ENCODE peak calls at places on chromosomes 3 and 15, in ten cellular contexts. V, J, N, I, Q, A, K, R, E and L are unnamed samples.

GRCh38 chr15:40029979-40030893 is 8.7 kb downstream of the SRP14 start:
- DNase-seq in I (no peak), R (no peak), V (peak), K (peak), Q (no peak), N (no peak), E (no peak), A (no peak), J (no peak), L (peak)

GRCh38 chr3:63405882-63406281 is 127.8 kb downstream of the SYNPR start:
- DNase-seq in V (no peak), E (no peak), Q (no peak), I (no peak), R (no peak), J (no peak), K (no peak), A (no peak), N (no peak), L (no peak)

GRCh38 chr15:88624971-88625290 is 3.8 kb downstream of the AEN start:
- DNase-seq in A (no peak), V (no peak), J (no peak), N (no peak), K (no peak), R (no peak), Q (no peak), I (no peak), E (no peak), L (no peak)

GRCh38 chr3:157611176-157611575 is 108.0 kb upstream of the VEPH1 start:
- DNase-seq in V (no peak), N (no peak), E (no peak), Q (no peak), A (no peak), K (no peak), I (no peak), J (no peak), R (no peak), L (no peak)

GRCh38 chr15:88018865-88019626 is 237.5 kb downstream of the NTRK3 start:
- DNase-seq in Q (no peak), J (no peak), V (peak), R (no peak), A (no peak), N (peak), I (no peak), K (peak), E (no peak), L (no peak)

GRCh38 chr3:161920196-161920595 is 423.6 kb downstream of the OTOL1 start:
- DNase-seq in K (peak), J (no peak), V (no peak), E (no peak), R (no peak), N (no peak), I (no peak), Q (no peak), A (no peak), L (no peak)

GRCh38 chr15:92903588-92903955 is 3.4 kb downstream of the CHD2 start:
- DNase-seq in E (no peak), N (no peak), R (no peak), A (no peak), V (no peak), K (no peak), J (no peak), Q (no peak), I (no peak), L (no peak)

GRCh38 chr3:184924547-184924946 is 112.6 kb downstream of the VPS8 start:
- DNase-seq in I (no peak), E (no peak), N (no peak), V (no peak), Q (no peak), K (no peak), A (no peak), J (no peak), R (no peak), L (no peak)

GRCh38 chr3:172138792-172139507 is 99.6 kb downstream of the FNDC3B start:
- DNase-seq in N (no peak), E (no peak), Q (peak), I (no peak), V (no peak), J (peak), K (peak), R (no peak), A (no peak), L (peak)

GRCh38 chr15:64507293-64507802 is 47.0 kb downstream of the ZNF609 start:
- DNase-seq in E (peak), K (peak), J (peak), R (peak), Q (peak), A (no peak), I (peak), N (peak), V (peak), L (peak)

GRCh38 chr3:133573054-133573628 is 345 bp upstream of the CDV3 start:
- DNase-seq in I (peak), E (peak), Q (peak), J (peak), R (peak), V (peak), K (peak), N (peak), A (peak), L (peak)

GRCh38 chr3:105359098-105359762 is 7.5 kb upstream of the ALCAM start:
- DNase-seq in N (peak), R (no peak), J (no peak), V (no peak), E (no peak), K (peak), I (no peak), Q (no peak), A (no peak), L (no peak)

GRCh38 chr3:127686512-127686894 is 13.8 kb downstream of the ABTB1 start:
- DNase-seq in A (no peak), K (no peak), I (no peak), N (no peak), E (no peak), J (no peak), V (no peak), R (no peak), Q (no peak), L (no peak)

GRCh38 chr3:53139833-53140574 is 9.8 kb upstream of the RFT1 start:
- DNase-seq in R (no peak), A (no peak), J (no peak), Q (no peak), V (no peak), E (no peak), N (no peak), I (no peak), K (no peak), L (no peak)

GRCh38 chr3:124119056-124119721 is 127.3 kb upstream of the ROPN1 start:
- DNase-seq in K (peak), V (peak), E (no peak), A (no peak), Q (no peak), N (peak), R (no peak), J (no peak), I (no peak), L (no peak)

GRCh38 chr15:93997071-93997658 is 234.2 kb upstream of the MCTP2 start:
- DNase-seq in J (no peak), N (peak), A (no peak), V (peak), R (no peak), E (no peak), I (no peak), Q (no peak), K (peak), L (no peak)

GRCh38 chr3:8458235-8458634 is 43.4 kb upstream of the LMCD1 start:
- DNase-seq in K (peak), N (no peak), J (no peak), Q (no peak), V (peak), R (no peak), A (no peak), E (no peak), I (no peak), L (no peak)

GRCh38 chr3:157132936-157133335 is 27.0 kb downstream of the CCNL1 start:
- DNase-seq in I (no peak), V (peak), Q (no peak), A (no peak), R (no peak), N (no peak), K (peak), E (no peak), J (no peak), L (no peak)

GRCh38 chr3:47002490-47003410 is 23.3 kb downstream of the NBEAL2 start:
- DNase-seq in R (no peak), Q (no peak), N (no peak), A (no peak), V (no peak), E (peak), I (no peak), K (no peak), J (peak), L (no peak)

GRCh38 chr3:36648241-36649034 is 115.9 kb downstream of the DCLK3 start:
- DNase-seq in J (no peak), V (peak), A (no peak), N (peak), R (no peak), I (no peak), Q (no peak), K (peak), E (no peak), L (no peak)